ENCODE peak calls at places on chromosome 15, in five cellular contexts. A is M059J; R is heart right ventricle; M is EL; D is stimulated activated CD4-positive, alpha-beta T cell treated with anti-CD3 and anti-CD28 coated beads, Interleukin-1b, Interleukin-23, amount 100 ng/mL, for 4 hours. Z is an unnamed sample.

GRCh38 chr15:88454867-88455810 is 12.0 kb downstream of the MRPL46 start:
- DNase-seq in M (peak), A (peak), D (peak), R (peak), Z (peak)

GRCh38 chr15:52502608-52503007 is 26.1 kb downstream of the MYO5A start:
- DNase-seq in A (no peak), R (no peak), D (no peak), M (no peak), Z (no peak)

GRCh38 chr15:92693922-92694331 is 38.4 kb upstream of the FAM174B start:
- DNase-seq in A (peak), M (peak), R (no peak), D (no peak), Z (no peak)

GRCh38 chr15:90955911-90956310 is 1.2 kb downstream of the RCCD1 start:
- DNase-seq in R (no peak), D (no peak), A (no peak), M (no peak), Z (no peak)

GRCh38 chr15:48722764-48723661 is 77.5 kb upstream of the FBN1 start:
- DNase-seq in M (peak), R (no peak), A (peak), D (no peak), Z (no peak)

GRCh38 chr15:59059076-59059597 is 45.8 kb upstream of the CCNB2 start:
- DNase-seq in M (no peak), A (no peak), R (no peak), D (no peak), Z (no peak)

GRCh38 chr15:77083381-77084160 is 12.7 kb upstream of the TSPAN3 start:
- DNase-seq in R (peak), A (no peak), M (no peak), D (peak), Z (peak)

GRCh38 chr15:80450811-80451321 is 46.7 kb downstream of the ARNT2 start:
- DNase-seq in A (no peak), R (no peak), M (no peak), D (no peak), Z (no peak)

GRCh38 chr15:100694381-100695012 is 92.1 kb downstream of the ASB7 start:
- DNase-seq in D (no peak), A (peak), M (no peak), R (no peak), Z (no peak)

GRCh38 chr15:65365229-65365628 is 12.6 kb downstream of the IGDCC3 start:
- DNase-seq in D (no peak), R (no peak), A (peak), M (peak), Z (no peak)

GRCh38 chr15:67146875-67147381 is 81.5 kb downstream of the SMAD3 start:
- DNase-seq in R (peak), D (no peak), A (peak), M (peak), Z (no peak)

GRCh38 chr15:40436116-40436891 is 4.4 kb upstream of the BAHD1 start:
- DNase-seq in M (no peak), D (no peak), A (no peak), R (no peak), Z (peak)

GRCh38 chr15:99976811-99977271 is 243.6 kb upstream of the LYSMD4 start:
- DNase-seq in D (no peak), A (peak), R (no peak), M (peak), Z (no peak)

GRCh38 chr15:39744334-39745103 is 38.1 kb downstream of the FSIP1 start:
- DNase-seq in M (no peak), A (no peak), R (no peak), D (no peak), Z (no peak)

GRCh38 chr15:22891426-22892210 is 53.2 kb downstream of the NIPA2 start:
- DNase-seq in D (no peak), A (no peak), M (no peak), R (no peak), Z (no peak)

GRCh38 chr15:48077785-48078184 is 43.0 kb upstream of the SLC24A5 start:
- DNase-seq in M (no peak), R (no peak), A (no peak), D (no peak), Z (no peak)

GRCh38 chr15:51234181-51234927 is 104.0 kb downstream of the CYP19A1 start:
- DNase-seq in R (no peak), M (no peak), A (no peak), D (no peak), Z (no peak)